ENCODE peak calls at places on chromosomes 3 and 15, in six cellular contexts. R is HCT116, P is GM12878, O is SK-N-SH, H is HepG2, U is K562. I is an unnamed sample.
A peak's percentile ranks its signal among the peaks of the same experiment; 100 is the strongest.

GRCh38 chr3:69200384-69201068 is 78.1 kb upstream of the LMOD3 start:
- DNase-seq in R (no peak), P (no peak), O (no peak), H (peak; percentile 88), U (peak; percentile 47), I (peak; percentile 22)

GRCh38 chr3:133472242-133472641 is 72.4 kb downstream of the BFSP2 start:
- DNase-seq in R (no peak), P (no peak), O (no peak), H (no peak), U (no peak), I (no peak)

GRCh38 chr3:72998489-72998888 is 1.9 kb downstream of the PPP4R2 start:
- DNase-seq in R (no peak), P (no peak), O (no peak), H (no peak), U (no peak), I (no peak)

GRCh38 chr3:59559721-59560514 is 510.1 kb upstream of the CFAP20DC start:
- DNase-seq in R (peak; percentile 23), P (no peak), O (no peak), H (no peak), U (no peak), I (no peak)

GRCh38 chr3:142028174-142028833 is 121.0 kb downstream of the TFDP2 start:
- DNase-seq in R (peak; percentile 68), P (peak; percentile 71), O (peak; percentile 49), H (no peak), U (peak; percentile 90), I (peak; percentile 93)

GRCh38 chr3:12454808-12455121 is 29.5 kb upstream of the TSEN2 start:
- DNase-seq in R (no peak), P (no peak), O (no peak), H (no peak), U (no peak), I (no peak)

GRCh38 chr15:36370735-36371115 is 208.7 kb upstream of the CDIN1 start:
- DNase-seq in R (peak; percentile 50), P (no peak), O (no peak), H (peak; percentile 1), U (no peak), I (no peak)

GRCh38 chr3:118102737-118103136 is 931.9 kb downstream of the IGSF11 start:
- DNase-seq in R (no peak), P (no peak), O (no peak), H (no peak), U (no peak), I (no peak)

GRCh38 chr3:131518682-131519081 is 15.9 kb upstream of the MRPL3 start:
- DNase-seq in R (no peak), P (no peak), O (no peak), H (no peak), U (no peak), I (no peak)

GRCh38 chr3:103889675-103890074 is 1454.9 kb downstream of the ZPLD1 start:
- DNase-seq in R (no peak), P (no peak), O (no peak), H (no peak), U (no peak), I (no peak)

GRCh38 chr3:15982667-15983145 is 184.9 kb upstream of the ANKRD28 start:
- DNase-seq in R (peak; percentile 10), P (no peak), O (peak; percentile 56), H (no peak), U (no peak), I (no peak)

GRCh38 chr15:49686626-49687025 is 65.8 kb downstream of the DTWD1 start:
- DNase-seq in R (no peak), P (no peak), O (no peak), H (no peak), U (no peak), I (no peak)

GRCh38 chr3:127729556-127730056 is 56.9 kb downstream of the ABTB1 start:
- DNase-seq in R (no peak), P (no peak), O (no peak), H (no peak), U (peak; percentile 14), I (no peak)

GRCh38 chr3:186932281-186933181 is 2.2 kb downstream of the ST6GAL1 start:
- DNase-seq in R (no peak), P (no peak), O (no peak), H (no peak), U (peak; percentile 69), I (no peak)

GRCh38 chr3:33067484-33067883 is 29.5 kb downstream of the GLB1 start:
- DNase-seq in R (peak; percentile 12), P (no peak), O (no peak), H (peak; percentile 66), U (peak; percentile 67), I (no peak)

GRCh38 chr3:63863150-63864007 is at the start of the genes ATXN7 and THOC7:
- DNase-seq in R (no peak), P (no peak), O (peak; percentile 90), H (peak; percentile 24), U (peak; percentile 61), I (peak; percentile 65)

GRCh38 chr3:187520027-187520945 is 149.9 kb downstream of the SST start:
- DNase-seq in R (no peak), P (no peak), O (no peak), H (no peak), U (no peak), I (no peak)

GRCh38 chr3:35665390-35666055 is 26.2 kb downstream of the ARPP21 start:
- DNase-seq in R (no peak), P (no peak), O (no peak), H (no peak), U (no peak), I (no peak)

GRCh38 chr15:40985541-40986330 is 32.5 kb downstream of the CHAC1 start:
- DNase-seq in R (no peak), P (no peak), O (no peak), H (no peak), U (no peak), I (no peak)

GRCh38 chr15:77507151-77507847 is 86.6 kb downstream of the HMG20A start:
- DNase-seq in R (no peak), P (no peak), O (no peak), H (no peak), U (no peak), I (no peak)

GRCh38 chr3:34206996-34207395 is 408.6 kb downstream of the PDCD6IP start:
- DNase-seq in R (no peak), P (no peak), O (no peak), H (no peak), U (no peak), I (no peak)

GRCh38 chr3:10378742-10379141 is 57.8 kb upstream of the SEC13 start:
- DNase-seq in R (no peak), P (no peak), O (no peak), H (no peak), U (no peak), I (no peak)

GRCh38 chr15:77857419-77857818 is 220.1 kb downstream of the TBC1D2B start:
- DNase-seq in R (no peak), P (no peak), O (no peak), H (no peak), U (no peak), I (no peak)

GRCh38 chr3:49928511-49929017 is 1.0 kb downstream of the MON1A start:
- DNase-seq in R (no peak), P (no peak), O (no peak), H (no peak), U (no peak), I (no peak)

GRCh38 chr15:57345584-57345983 is 30.7 kb upstream of the CGNL1 start:
- DNase-seq in R (no peak), P (no peak), O (peak; percentile 24), H (peak; percentile 54), U (no peak), I (no peak)
- TF ChIP-seq JUND in R (no peak), P (no peak), O (no peak), H (no peak), U (no peak), I (no peak)

GRCh38 chr15:63554337-63554927 is 42.8 kb upstream of the FBXL22 start:
- DNase-seq in R (no peak), P (no peak), O (no peak), H (no peak), U (no peak), I (no peak)
- TF ChIP-seq JUND in R (no peak), P (no peak), O (no peak), H (no peak), U (no peak), I (no peak)

GRCh38 chr3:4741404-4742307 is 237.6 kb upstream of the BHLHE40 start:
- DNase-seq in R (peak; percentile 83), P (no peak), O (no peak), H (peak; percentile 45), U (peak; percentile 95), I (no peak)

GRCh38 chr3:4738737-4739274 is 240.4 kb upstream of the BHLHE40 start:
- DNase-seq in R (no peak), P (no peak), O (no peak), H (no peak), U (peak; percentile 53), I (no peak)

GRCh38 chr3:4741106-4741403 is 238.2 kb upstream of the BHLHE40 start:
- DNase-seq in R (no peak), P (no peak), O (no peak), H (no peak), U (no peak), I (no peak)

GRCh38 chr3:4739289-4740236 is 239.7 kb upstream of the BHLHE40 start:
- DNase-seq in R (no peak), P (no peak), O (no peak), H (no peak), U (peak; percentile 95), I (no peak)

GRCh38 chr3:4740397-4741105 is 238.7 kb upstream of the BHLHE40 start:
- DNase-seq in R (no peak), P (no peak), O (no peak), H (no peak), U (peak; percentile 40), I (no peak)
- TF ChIP-seq JUND in R (no peak), P (no peak), O (no peak), H (no peak), U (no peak), I (no peak)

DNA sequence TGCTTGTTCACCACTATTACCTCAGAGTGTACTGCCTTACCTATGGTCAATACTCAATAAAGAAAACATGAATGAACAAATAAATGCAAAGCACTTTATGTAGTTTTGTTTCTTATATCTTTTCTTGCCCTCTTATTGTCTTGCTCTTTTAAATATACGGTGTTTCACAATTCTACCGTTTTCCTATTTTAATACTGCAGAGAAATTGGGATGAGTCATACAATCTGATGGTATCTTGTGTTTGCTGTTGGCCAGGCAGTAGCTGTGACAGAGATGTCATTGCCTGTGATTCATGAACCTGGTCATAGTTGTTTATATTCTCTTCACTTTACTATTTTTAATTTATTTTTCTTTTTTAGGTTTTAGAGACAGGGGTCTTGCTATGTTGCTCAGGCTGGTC is 48.3 kb downstream of the SERP1 start:
- DNase-seq in R (no peak), P (no peak), O (no peak), H (no peak), U (peak; percentile 50), I (peak; percentile 57)
- TF ChIP-seq JUND in R (no peak), P (no peak), O (peak; percentile 78), H (no peak), U (peak; percentile 97), I (peak; percentile 83)

GRCh38 chr3:17372811-17373210 is 369.6 kb downstream of the TBC1D5 start:
- DNase-seq in R (no peak), P (no peak), O (no peak), H (peak; percentile 3), U (no peak), I (no peak)
- TF ChIP-seq JUND in R (no peak), P (no peak), O (no peak), H (no peak), U (no peak), I (no peak)

DNA sequence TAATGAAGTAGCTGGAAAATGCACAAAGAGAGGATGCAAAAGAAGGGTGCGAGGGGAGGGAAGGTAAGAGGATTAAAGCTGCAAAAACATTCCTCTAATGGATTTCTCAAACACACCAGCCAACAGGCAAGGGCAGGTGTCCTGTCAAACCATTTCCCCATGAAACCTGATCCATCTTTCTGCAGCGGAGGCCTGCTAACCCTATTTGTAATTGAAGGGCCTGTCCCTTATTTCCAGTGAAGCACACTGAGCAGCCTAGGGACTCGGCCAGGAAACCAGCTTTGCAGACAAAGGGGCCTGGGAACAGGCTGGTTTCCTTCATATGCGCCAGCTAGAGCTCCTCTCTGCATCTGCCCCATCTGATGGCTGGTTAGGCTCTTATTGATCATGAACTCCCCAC is 52.9 kb downstream of the BOC start:
- DNase-seq in R (no peak), P (no peak), O (no peak), H (no peak), U (no peak), I (no peak)
- TF ChIP-seq JUND in R (no peak), P (no peak), O (no peak), H (no peak), U (no peak), I (no peak)